ENCODE peak calls at places on chromosomes 5 and 9, in five cellular contexts. W, B, M, Z and X are unnamed samples.

GRCh38 chr9:108271236-108271635 is 584.5 kb downstream of the ACTL7B start:
- DNase-seq in Z (no peak), M (no peak), W (no peak), B (no peak), X (no peak)

GRCh38 chr5:102670224-102670836 is 84.8 kb upstream of the PAM start:
- DNase-seq in Z (peak), M (no peak), B (peak), W (peak), X (no peak)

GRCh38 chr9:129836342-129837007 is 1.2 kb downstream of the USP20 start:
- DNase-seq in Z (no peak), M (no peak), W (no peak), B (no peak), X (no peak)

GRCh38 chr5:16312786-16313185 is 133.2 kb upstream of the MARCHF11 start:
- DNase-seq in B (no peak), W (no peak), M (no peak), Z (no peak), X (no peak)

GRCh38 chr5:61919920-61920319 is 386.1 kb upstream of the KIF2A start:
- DNase-seq in B (no peak), W (peak), Z (no peak), M (no peak), X (no peak)

GRCh38 chr9:68513981-68514380 is 26.7 kb downstream of the TMEM252 start:
- DNase-seq in Z (no peak), M (no peak), B (no peak), W (no peak), X (no peak)

GRCh38 chr5:7391215-7391614 is 4.7 kb upstream of the ADCY2 start:
- DNase-seq in W (no peak), Z (no peak), M (no peak), B (no peak), X (no peak)

GRCh38 chr5:151454166-151454565 is 6.8 kb downstream of the SLC36A1 start:
- DNase-seq in Z (no peak), W (no peak), M (no peak), B (no peak), X (no peak)

GRCh38 chr5:181121675-181122561 is 9.1 kb downstream of the OR2V1 start:
- DNase-seq in B (no peak), W (no peak), M (no peak), Z (no peak), X (no peak)

GRCh38 chr5:14491505-14491904 is 90.1 kb upstream of the OTULINL start:
- DNase-seq in W (peak), M (no peak), Z (no peak), B (peak), X (no peak)

GRCh38 chr5:55175781-55176175 is 2.8 kb upstream of the CDC20B start:
- DNase-seq in W (no peak), Z (no peak), B (no peak), M (no peak), X (no peak)

GRCh38 chr5:122985006-122985700 is 51.4 kb downstream of the PPIC start:
- DNase-seq in Z (no peak), M (no peak), W (no peak), B (no peak), X (no peak)

GRCh38 chr9:27471789-27472585 is 52.1 kb upstream of the IFNK start:
- DNase-seq in Z (no peak), W (peak), M (peak), B (peak), X (no peak)